ENCODE peak calls at places on chromosomes 6 and 20, in seven cellular contexts. One of them, this sample, is unnamed.

GRCh38 chr6:75818061-75818855 is 69.2 kb downstream of the MYO6 start:
- DNase-seq in heart right ventricle: no peak
- DNase-seq in AG09309: no peak
- DNase-seq in uterus: no peak
- DNase-seq in transverse colon: no peak
- DNase-seq in fibroblast of lung: peak; percentile 57
- DNase-seq in foreskin fibroblast: no peak
- DNase-seq in this sample: no peak

GRCh38 chr6:170234419-170234818 is 56.5 kb downstream of the DLL1 start:
- DNase-seq in heart right ventricle: no peak
- DNase-seq in AG09309: no peak
- DNase-seq in uterus: no peak
- DNase-seq in transverse colon: no peak
- DNase-seq in fibroblast of lung: no peak
- DNase-seq in foreskin fibroblast: no peak
- DNase-seq in this sample: no peak

GRCh38 chr6:110826236-110827129 is 11.2 kb upstream of the CDK19 start:
- DNase-seq in heart right ventricle: no peak
- DNase-seq in AG09309: no peak
- DNase-seq in uterus: no peak
- DNase-seq in transverse colon: no peak
- DNase-seq in fibroblast of lung: no peak
- DNase-seq in foreskin fibroblast: no peak
- DNase-seq in this sample: peak; percentile 35

GRCh38 chr6:36683145-36683655 is 4.7 kb downstream of the CDKN1A start:
- DNase-seq in heart right ventricle: no peak
- DNase-seq in AG09309: no peak
- DNase-seq in uterus: no peak
- DNase-seq in transverse colon: no peak
- DNase-seq in fibroblast of lung: no peak
- DNase-seq in foreskin fibroblast: no peak
- DNase-seq in this sample: no peak

GRCh38 chr6:3159805-3160781 is 2.7 kb upstream of the TUBB2A start:
- DNase-seq in heart right ventricle: peak; percentile 31
- DNase-seq in AG09309: no peak
- DNase-seq in uterus: no peak
- DNase-seq in transverse colon: peak; percentile 84
- DNase-seq in fibroblast of lung: peak; percentile 83
- DNase-seq in foreskin fibroblast: no peak
- DNase-seq in this sample: peak; percentile 36

GRCh38 chr6:55916188-55916587 is 40.8 kb upstream of the BMP5 start:
- DNase-seq in heart right ventricle: no peak
- DNase-seq in AG09309: no peak
- DNase-seq in uterus: no peak
- DNase-seq in transverse colon: no peak
- DNase-seq in fibroblast of lung: peak; percentile 77
- DNase-seq in foreskin fibroblast: peak; percentile 51
- DNase-seq in this sample: no peak

GRCh38 chr6:40627316-40627715 is 40.2 kb upstream of the LRFN2 start:
- DNase-seq in heart right ventricle: no peak
- DNase-seq in AG09309: no peak
- DNase-seq in uterus: no peak
- DNase-seq in transverse colon: no peak
- DNase-seq in fibroblast of lung: no peak
- DNase-seq in foreskin fibroblast: no peak
- DNase-seq in this sample: no peak

GRCh38 chr6:113701552-113702254 is 155.4 kb upstream of the MARCKS start:
- DNase-seq in heart right ventricle: no peak
- DNase-seq in AG09309: no peak
- DNase-seq in uterus: no peak
- DNase-seq in transverse colon: no peak
- DNase-seq in fibroblast of lung: peak; percentile 48
- DNase-seq in foreskin fibroblast: no peak
- DNase-seq in this sample: no peak

GRCh38 chr6:133108377-133108776 is 132.8 kb upstream of the EYA4 start:
- DNase-seq in heart right ventricle: no peak
- DNase-seq in AG09309: no peak
- DNase-seq in uterus: no peak
- DNase-seq in transverse colon: no peak
- DNase-seq in fibroblast of lung: no peak
- DNase-seq in foreskin fibroblast: no peak
- DNase-seq in this sample: no peak

GRCh38 chr20:61252601-61253263 is 671 bp downstream of the CDH4 start:
- DNase-seq in heart right ventricle: no peak
- DNase-seq in AG09309: no peak
- DNase-seq in uterus: no peak
- DNase-seq in transverse colon: no peak
- DNase-seq in fibroblast of lung: peak; percentile 45
- DNase-seq in foreskin fibroblast: peak; percentile 43
- DNase-seq in this sample: no peak

GRCh38 chr6:76351275-76351674 is 278.8 kb upstream of the IMPG1 start:
- DNase-seq in heart right ventricle: no peak
- DNase-seq in AG09309: no peak
- DNase-seq in uterus: no peak
- DNase-seq in transverse colon: no peak
- DNase-seq in fibroblast of lung: no peak
- DNase-seq in foreskin fibroblast: no peak
- DNase-seq in this sample: no peak

GRCh38 chr6:70675822-70676221 is 8.1 kb downstream of the SMAP1 start:
- DNase-seq in heart right ventricle: no peak
- DNase-seq in AG09309: no peak
- DNase-seq in uterus: no peak
- DNase-seq in transverse colon: no peak
- DNase-seq in fibroblast of lung: no peak
- DNase-seq in foreskin fibroblast: no peak
- DNase-seq in this sample: no peak

GRCh38 chr6:169921853-169922779 is 170.7 kb downstream of the ERMARD start:
- DNase-seq in heart right ventricle: no peak
- DNase-seq in AG09309: no peak
- DNase-seq in uterus: no peak
- DNase-seq in transverse colon: no peak
- DNase-seq in fibroblast of lung: no peak
- DNase-seq in foreskin fibroblast: no peak
- DNase-seq in this sample: no peak

GRCh38 chr20:61192254-61192950 is 59.7 kb upstream of the CDH4 start:
- DNase-seq in heart right ventricle: no peak
- DNase-seq in AG09309: no peak
- DNase-seq in uterus: no peak
- DNase-seq in transverse colon: no peak
- DNase-seq in fibroblast of lung: no peak
- DNase-seq in foreskin fibroblast: no peak
- DNase-seq in this sample: no peak

GRCh38 chr20:17958326-17959256 is 10.0 kb downstream of the SNX5 start:
- DNase-seq in heart right ventricle: no peak
- DNase-seq in AG09309: no peak
- DNase-seq in uterus: no peak
- DNase-seq in transverse colon: no peak
- DNase-seq in fibroblast of lung: peak; percentile 55
- DNase-seq in foreskin fibroblast: no peak
- DNase-seq in this sample: no peak

GRCh38 chr6:97322811-97323210 is 39.8 kb upstream of the MMS22L start:
- DNase-seq in heart right ventricle: no peak
- DNase-seq in AG09309: peak; percentile 17
- DNase-seq in uterus: no peak
- DNase-seq in transverse colon: no peak
- DNase-seq in fibroblast of lung: peak; percentile 82
- DNase-seq in foreskin fibroblast: peak; percentile 14
- DNase-seq in this sample: no peak

GRCh38 chr20:21202284-21202683 is 76.4 kb downstream of the KIZ start:
- DNase-seq in heart right ventricle: no peak
- DNase-seq in AG09309: no peak
- DNase-seq in uterus: no peak
- DNase-seq in transverse colon: no peak
- DNase-seq in fibroblast of lung: peak; percentile 87
- DNase-seq in foreskin fibroblast: no peak
- DNase-seq in this sample: no peak

GRCh38 chr20:62507323-62507722 is 31.5 kb upstream of the GATA5 start:
- DNase-seq in heart right ventricle: no peak
- DNase-seq in AG09309: no peak
- DNase-seq in uterus: no peak
- DNase-seq in transverse colon: no peak
- DNase-seq in fibroblast of lung: no peak
- DNase-seq in foreskin fibroblast: no peak
- DNase-seq in this sample: no peak

GRCh38 chr6:39350723-39351505 is 28.4 kb upstream of the KCNK16 start:
- DNase-seq in heart right ventricle: no peak
- DNase-seq in AG09309: no peak
- DNase-seq in uterus: no peak
- DNase-seq in transverse colon: no peak
- DNase-seq in fibroblast of lung: no peak
- DNase-seq in foreskin fibroblast: no peak
- DNase-seq in this sample: no peak

GRCh38 chr6:117552618-117553017 is 49.7 kb downstream of the GOPC start:
- DNase-seq in heart right ventricle: no peak
- DNase-seq in AG09309: no peak
- DNase-seq in uterus: no peak
- DNase-seq in transverse colon: no peak
- DNase-seq in fibroblast of lung: peak; percentile 79
- DNase-seq in foreskin fibroblast: no peak
- DNase-seq in this sample: no peak

GRCh38 chr20:63626424-63627128 is at the start of gene GMEB2:
- DNase-seq in heart right ventricle: peak; percentile 78
- DNase-seq in AG09309: no peak
- DNase-seq in uterus: peak; percentile 78
- DNase-seq in transverse colon: peak; percentile 76
- DNase-seq in fibroblast of lung: no peak
- DNase-seq in foreskin fibroblast: peak; percentile 57
- DNase-seq in this sample: peak; percentile 83

GRCh38 chr6:152151930-152152329 is 344.4 kb downstream of the ESR1 start:
- DNase-seq in heart right ventricle: no peak
- DNase-seq in AG09309: no peak
- DNase-seq in uterus: no peak
- DNase-seq in transverse colon: no peak
- DNase-seq in fibroblast of lung: no peak
- DNase-seq in foreskin fibroblast: peak; percentile 18
- DNase-seq in this sample: no peak

DNA sequence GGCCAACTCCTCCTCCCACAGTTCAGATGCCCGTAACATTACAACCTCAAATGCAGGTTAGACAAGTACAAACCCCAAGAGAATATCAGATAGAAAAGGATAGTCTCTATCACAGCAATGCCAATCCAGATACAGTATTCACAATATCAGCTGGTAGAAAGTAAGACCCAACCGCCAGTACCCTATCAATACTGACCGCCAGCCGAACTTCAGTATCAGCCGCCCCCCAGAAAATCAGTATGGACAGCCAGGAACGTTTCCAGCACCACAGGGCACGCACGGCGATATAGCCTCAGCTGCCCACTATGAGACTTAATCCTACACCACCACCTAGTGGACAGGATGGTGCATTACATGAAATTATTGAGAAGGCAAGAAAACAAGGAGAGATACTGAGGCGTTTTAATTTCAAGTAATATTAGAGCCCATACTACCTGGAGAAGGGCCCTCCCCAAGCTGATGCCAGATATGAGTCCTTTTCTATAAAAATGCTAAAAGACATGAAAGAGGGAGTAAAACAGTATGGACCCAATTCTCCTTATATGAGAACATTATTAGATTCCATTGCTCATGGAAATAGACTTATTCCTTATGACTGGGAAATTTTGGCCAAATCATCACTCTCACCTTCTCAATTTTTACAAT is 17.6 kb upstream of the EIF2S2 start:
- DNase-seq in heart right ventricle: peak; percentile 64
- DNase-seq in AG09309: peak; percentile 29
- DNase-seq in uterus: peak; percentile 44
- DNase-seq in transverse colon: peak; percentile 52
- DNase-seq in fibroblast of lung: peak; percentile 57
- DNase-seq in foreskin fibroblast: peak; percentile 54
- DNase-seq in this sample: peak; percentile 70
- H3K4me3 ChIP-seq in heart right ventricle: no peak overlapping the region
- H3K4me3 ChIP-seq in AG09309: no peak overlapping the region
- H3K4me3 ChIP-seq in uterus: no peak overlapping the region
- H3K4me3 ChIP-seq in transverse colon: no peak overlapping the region
- H3K4me3 ChIP-seq in fibroblast of lung: no peak overlapping the region
- H3K4me3 ChIP-seq in foreskin fibroblast: no peak overlapping the region
- H3K4me3 ChIP-seq in this sample: peak overlapping the region; percentile 31

GRCh38 chr20:40506567-40506966 is 182.5 kb downstream of the MAFB start:
- DNase-seq in heart right ventricle: peak; percentile 78
- DNase-seq in AG09309: peak; percentile 97
- DNase-seq in uterus: peak; percentile 71
- DNase-seq in transverse colon: peak; percentile 69
- DNase-seq in fibroblast of lung: peak; percentile 97
- DNase-seq in foreskin fibroblast: peak; percentile 91
- DNase-seq in this sample: peak; percentile 93
- TF ChIP-seq CTCF in heart right ventricle: no peak
- TF ChIP-seq CTCF in AG09309: no peak
- TF ChIP-seq CTCF in uterus: no peak
- TF ChIP-seq CTCF in transverse colon: no peak
- TF ChIP-seq CTCF in fibroblast of lung: peak; percentile 3
- TF ChIP-seq CTCF in foreskin fibroblast: no peak
- TF ChIP-seq CTCF in this sample: no peak

DNA sequence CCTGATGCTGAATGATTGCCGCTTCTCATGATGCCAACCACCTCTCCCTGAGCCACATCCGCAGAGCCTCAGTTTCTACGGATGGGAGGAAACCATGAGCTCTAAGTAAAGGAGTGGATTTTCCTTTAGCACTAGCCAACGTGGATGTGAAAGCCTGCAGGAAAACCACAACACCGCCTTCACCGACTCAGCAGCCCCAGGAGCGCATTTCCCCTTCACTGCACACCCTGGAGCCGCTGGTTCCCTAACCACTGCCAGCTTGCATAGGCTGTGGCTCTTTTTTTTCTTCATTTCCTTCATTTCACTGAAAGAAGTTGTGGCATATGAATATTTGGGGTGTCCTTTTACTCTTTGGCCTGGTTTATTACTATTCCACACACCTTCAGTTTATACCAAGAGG is 50.5 kb upstream of the SSTR4 start:
- DNase-seq in heart right ventricle: no peak
- DNase-seq in AG09309: no peak
- DNase-seq in uterus: no peak
- DNase-seq in transverse colon: no peak
- DNase-seq in fibroblast of lung: no peak
- DNase-seq in foreskin fibroblast: no peak
- DNase-seq in this sample: no peak
- H3K4me3 ChIP-seq in heart right ventricle: no peak overlapping the region
- H3K4me3 ChIP-seq in AG09309: no peak overlapping the region
- H3K4me3 ChIP-seq in uterus: no peak overlapping the region
- H3K4me3 ChIP-seq in transverse colon: no peak overlapping the region
- H3K4me3 ChIP-seq in fibroblast of lung: no peak overlapping the region
- H3K4me3 ChIP-seq in foreskin fibroblast: no peak overlapping the region
- H3K4me3 ChIP-seq in this sample: no peak overlapping the region

GRCh38 chr20:4578375-4578774 is 143.3 kb upstream of the PRND start:
- DNase-seq in heart right ventricle: no peak
- DNase-seq in AG09309: no peak
- DNase-seq in uterus: no peak
- DNase-seq in transverse colon: no peak
- DNase-seq in fibroblast of lung: no peak
- DNase-seq in foreskin fibroblast: no peak
- DNase-seq in this sample: no peak

GRCh38 chr20:4585104-4585753 is 136.5 kb upstream of the PRND start:
- DNase-seq in heart right ventricle: no peak
- DNase-seq in AG09309: peak; percentile 84
- DNase-seq in uterus: no peak
- DNase-seq in transverse colon: no peak
- DNase-seq in fibroblast of lung: no peak
- DNase-seq in foreskin fibroblast: peak; percentile 92
- DNase-seq in this sample: no peak

GRCh38 chr20:4585758-4586157 is 136.0 kb upstream of the PRND start:
- DNase-seq in heart right ventricle: no peak
- DNase-seq in AG09309: no peak
- DNase-seq in uterus: no peak
- DNase-seq in transverse colon: no peak
- DNase-seq in fibroblast of lung: no peak
- DNase-seq in foreskin fibroblast: no peak
- DNase-seq in this sample: no peak

GRCh38 chr20:4581838-4582237 is 139.9 kb upstream of the PRND start:
- DNase-seq in heart right ventricle: no peak
- DNase-seq in AG09309: no peak
- DNase-seq in uterus: no peak
- DNase-seq in transverse colon: no peak
- DNase-seq in fibroblast of lung: no peak
- DNase-seq in foreskin fibroblast: no peak
- DNase-seq in this sample: no peak
- TF ChIP-seq CTCF in heart right ventricle: no peak
- TF ChIP-seq CTCF in AG09309: no peak
- TF ChIP-seq CTCF in uterus: no peak
- TF ChIP-seq CTCF in transverse colon: no peak
- TF ChIP-seq CTCF in fibroblast of lung: no peak
- TF ChIP-seq CTCF in foreskin fibroblast: no peak
- TF ChIP-seq CTCF in this sample: no peak